ENCODE peak calls at places on chromosomes 11 and 22, in five cellular contexts. One of them, this sample, is unnamed.

GRCh38 chr11:67345949-67346819 is 7.2 kb downstream of the POLD4 start:
- DNase-seq in K562: no peak
- DNase-seq in MM.1S: peak; percentile 49
- DNase-seq in GM23248: peak; percentile 88
- DNase-seq in fibroblast of lung: peak; percentile 66
- DNase-seq in this sample: peak; percentile 60

GRCh38 chr22:35921777-35922176 is 106.8 kb downstream of the RBFOX2 start:
- DNase-seq in MM.1S: peak; percentile 75
- DNase-seq in GM23248: peak; percentile 95
- DNase-seq in fibroblast of lung: peak; percentile 93
- DNase-seq in K562: peak; percentile 13
- DNase-seq in this sample: peak; percentile 93

GRCh38 chr22:50621491-50621880 is 6.5 kb downstream of the ARSA start:
- DNase-seq in GM23248: no peak
- DNase-seq in MM.1S: peak; percentile 38
- DNase-seq in fibroblast of lung: no peak
- DNase-seq in K562: no peak
- DNase-seq in this sample: no peak

GRCh38 chr11:22792497-22792896 is 37.1 kb downstream of the SVIP start:
- DNase-seq in MM.1S: no peak
- DNase-seq in fibroblast of lung: peak; percentile 45
- DNase-seq in GM23248: peak; percentile 83
- DNase-seq in K562: peak; percentile 21
- DNase-seq in this sample: peak; percentile 52

GRCh38 chr11:62885137-62885536 is 4.4 kb downstream of the SLC3A2 start:
- DNase-seq in GM23248: no peak
- DNase-seq in K562: no peak
- DNase-seq in fibroblast of lung: no peak
- DNase-seq in MM.1S: no peak
- DNase-seq in this sample: no peak

GRCh38 chr22:50676661-50677492 is 4.3 kb downstream of the SHANK3 start:
- DNase-seq in fibroblast of lung: no peak
- DNase-seq in MM.1S: no peak
- DNase-seq in GM23248: no peak
- DNase-seq in K562: no peak
- DNase-seq in this sample: no peak

GRCh38 chr11:76224461-76225121 is 18.3 kb upstream of the WNT11 start:
- DNase-seq in K562: no peak
- DNase-seq in GM23248: no peak
- DNase-seq in fibroblast of lung: no peak
- DNase-seq in MM.1S: no peak
- DNase-seq in this sample: no peak

GRCh38 chr11:34165786-34166557 is 60.5 kb downstream of the NAT10 start:
- DNase-seq in MM.1S: no peak
- DNase-seq in GM23248: peak; percentile 35
- DNase-seq in K562: peak; percentile 49
- DNase-seq in fibroblast of lung: no peak
- DNase-seq in this sample: no peak

GRCh38 chr11:82848829-82849228 is 51.4 kb downstream of the PRCP start:
- DNase-seq in GM23248: no peak
- DNase-seq in MM.1S: no peak
- DNase-seq in fibroblast of lung: no peak
- DNase-seq in K562: no peak
- DNase-seq in this sample: no peak

GRCh38 chr11:85685820-85686459 is at the start of gene CCDC89:
- DNase-seq in GM23248: peak; percentile 98
- DNase-seq in fibroblast of lung: peak; percentile 99
- DNase-seq in MM.1S: no peak
- DNase-seq in K562: no peak
- DNase-seq in this sample: peak; percentile 79

GRCh38 chr11:45043755-45044475 is 93.2 kb upstream of the TP53I11 start:
- DNase-seq in GM23248: no peak
- DNase-seq in K562: no peak
- DNase-seq in MM.1S: no peak
- DNase-seq in fibroblast of lung: no peak
- DNase-seq in this sample: no peak

GRCh38 chr22:38713921-38714320 is 8.2 kb downstream of the GTPBP1 start:
- DNase-seq in K562: no peak
- DNase-seq in MM.1S: no peak
- DNase-seq in fibroblast of lung: no peak
- DNase-seq in GM23248: no peak
- DNase-seq in this sample: no peak

GRCh38 chr11:59944761-59945160 is 6.5 kb downstream of the OOSP1 start:
- DNase-seq in GM23248: no peak
- DNase-seq in MM.1S: no peak
- DNase-seq in K562: no peak
- DNase-seq in fibroblast of lung: no peak
- DNase-seq in this sample: no peak

GRCh38 chr11:63764201-63764711 is 4.3 kb downstream of the ZFTA start:
- DNase-seq in fibroblast of lung: no peak
- DNase-seq in MM.1S: no peak
- DNase-seq in K562: no peak
- DNase-seq in GM23248: no peak
- DNase-seq in this sample: no peak

GRCh38 chr22:44972363-44973083 is 37.3 kb downstream of the PHF21B start:
- DNase-seq in GM23248: no peak
- DNase-seq in MM.1S: no peak
- DNase-seq in fibroblast of lung: no peak
- DNase-seq in K562: no peak
- DNase-seq in this sample: no peak

GRCh38 chr22:50529416-50530279 is at the start of gene TYMP:
- DNase-seq in K562: no peak
- DNase-seq in GM23248: peak; percentile 82
- DNase-seq in MM.1S: no peak
- DNase-seq in fibroblast of lung: no peak
- DNase-seq in this sample: no peak

GRCh38 chr11:131934006-131934405 is 563.6 kb downstream of the NTM start:
- DNase-seq in K562: no peak
- DNase-seq in fibroblast of lung: no peak
- DNase-seq in GM23248: no peak
- DNase-seq in MM.1S: no peak
- DNase-seq in this sample: no peak

GRCh38 chr11:27485930-27486773 is 13.6 kb upstream of the LGR4 start:
- DNase-seq in fibroblast of lung: peak; percentile 76
- DNase-seq in GM23248: peak; percentile 67
- DNase-seq in MM.1S: peak; percentile 60
- DNase-seq in K562: peak; percentile 44
- DNase-seq in this sample: peak; percentile 93

GRCh38 chr11:9461760-9462134 is 935 bp downstream of the ZNF143 start:
- DNase-seq in K562: no peak
- DNase-seq in GM23248: peak; percentile 47
- DNase-seq in fibroblast of lung: peak; percentile 38
- DNase-seq in MM.1S: peak; percentile 41
- DNase-seq in this sample: no peak

GRCh38 chr22:37426532-37427127 is 649 bp downstream of the ELFN2 start:
- DNase-seq in K562: no peak
- DNase-seq in GM23248: no peak
- DNase-seq in MM.1S: no peak
- DNase-seq in fibroblast of lung: no peak
- DNase-seq in this sample: no peak

GRCh38 chr11:104943561-104943960 is 24.8 kb downstream of the CASP4 start:
- DNase-seq in K562: no peak
- DNase-seq in fibroblast of lung: no peak
- DNase-seq in MM.1S: no peak
- DNase-seq in GM23248: no peak
- DNase-seq in this sample: no peak

GRCh38 chr11:131957891-131958290 is 587.5 kb downstream of the NTM start:
- DNase-seq in fibroblast of lung: no peak
- DNase-seq in GM23248: no peak
- DNase-seq in MM.1S: no peak
- DNase-seq in K562: no peak
- DNase-seq in this sample: peak; percentile 52

GRCh38 chr11:108895579-108896480 is 231.0 kb downstream of the DDX10 start:
- DNase-seq in MM.1S: no peak
- DNase-seq in GM23248: peak; percentile 65
- DNase-seq in K562: no peak
- DNase-seq in fibroblast of lung: peak; percentile 37
- DNase-seq in this sample: peak; percentile 95

GRCh38 chr11:94623120-94623735 is 56.1 kb downstream of the PIWIL4 start:
- DNase-seq in GM23248: peak; percentile 74
- DNase-seq in K562: peak; percentile 66
- DNase-seq in MM.1S: peak; percentile 68
- DNase-seq in fibroblast of lung: peak; percentile 79
- DNase-seq in this sample: peak; percentile 90

GRCh38 chr11:126549273-126549585 is 193.7 kb downstream of the ST3GAL4 start:
- DNase-seq in K562: no peak
- DNase-seq in fibroblast of lung: no peak
- DNase-seq in GM23248: no peak
- DNase-seq in MM.1S: no peak
- DNase-seq in this sample: no peak

GRCh38 chr11:59208956-59209355 is 3.8 kb downstream of the MPEG1 start:
- DNase-seq in K562: no peak
- DNase-seq in MM.1S: no peak
- DNase-seq in GM23248: peak; percentile 65
- DNase-seq in fibroblast of lung: no peak
- DNase-seq in this sample: no peak

GRCh38 chr11:827146-827860 is 416 bp upstream of the CRACR2B start:
- DNase-seq in MM.1S: peak; percentile 60
- DNase-seq in K562: peak; percentile 55
- DNase-seq in GM23248: no peak
- DNase-seq in fibroblast of lung: no peak
- DNase-seq in this sample: no peak

GRCh38 chr11:117604349-117604995 is 192.5 kb downstream of the DSCAML1 start:
- DNase-seq in fibroblast of lung: peak; percentile 4
- DNase-seq in GM23248: peak; percentile 17
- DNase-seq in MM.1S: no peak
- DNase-seq in K562: no peak
- DNase-seq in this sample: no peak

GRCh38 chr11:1564535-1565172 is 7.4 kb downstream of the DUSP8 start:
- DNase-seq in MM.1S: peak; percentile 20
- DNase-seq in fibroblast of lung: peak; percentile 89
- DNase-seq in K562: peak; percentile 94
- DNase-seq in GM23248: peak; percentile 72
- DNase-seq in this sample: peak; percentile 65

GRCh38 chr22:19756288-19757128 is 4.1 kb upstream of the TBX1 start:
- DNase-seq in GM23248: peak; percentile 61
- DNase-seq in MM.1S: peak; percentile 69
- DNase-seq in K562: peak; percentile 99
- DNase-seq in fibroblast of lung: no peak
- DNase-seq in this sample: peak; percentile 40

GRCh38 chr11:8283510-8284272 is 20.0 kb upstream of the LMO1 start:
- DNase-seq in K562: peak; percentile 26
- DNase-seq in GM23248: peak; percentile 16
- DNase-seq in fibroblast of lung: no peak
- DNase-seq in MM.1S: no peak
- DNase-seq in this sample: no peak

GRCh38 chr11:69775163-69775755 is at the start of gene FGF4:
- DNase-seq in K562: no peak
- DNase-seq in fibroblast of lung: no peak
- DNase-seq in GM23248: no peak
- DNase-seq in MM.1S: no peak
- DNase-seq in this sample: no peak
- TF ChIP-seq EZH2 in K562: no peak
- TF ChIP-seq EZH2 in fibroblast of lung: no peak
- TF ChIP-seq EZH2 in GM23248: peak; percentile 75
- TF ChIP-seq EZH2 in MM.1S: no peak
- TF ChIP-seq EZH2 in this sample: peak; percentile 16

GRCh38 chr11:88508808-88509581 is 171.5 kb upstream of the CTSC start:
- DNase-seq in fibroblast of lung: peak; percentile 23
- DNase-seq in MM.1S: no peak
- DNase-seq in K562: no peak
- DNase-seq in GM23248: peak; percentile 56
- DNase-seq in this sample: no peak

GRCh38 chr11:88507771-88508557 is 170.4 kb upstream of the CTSC start:
- DNase-seq in GM23248: no peak
- DNase-seq in K562: no peak
- DNase-seq in fibroblast of lung: no peak
- DNase-seq in MM.1S: no peak
- DNase-seq in this sample: no peak

GRCh38 chr11:88508558-88508807 is 170.9 kb upstream of the CTSC start:
- DNase-seq in MM.1S: no peak
- DNase-seq in K562: no peak
- DNase-seq in GM23248: no peak
- DNase-seq in fibroblast of lung: no peak
- DNase-seq in this sample: no peak
- TF ChIP-seq EZH2 in MM.1S: no peak
- TF ChIP-seq EZH2 in K562: no peak
- TF ChIP-seq EZH2 in GM23248: no peak
- TF ChIP-seq EZH2 in fibroblast of lung: no peak
- TF ChIP-seq EZH2 in this sample: no peak

DNA sequence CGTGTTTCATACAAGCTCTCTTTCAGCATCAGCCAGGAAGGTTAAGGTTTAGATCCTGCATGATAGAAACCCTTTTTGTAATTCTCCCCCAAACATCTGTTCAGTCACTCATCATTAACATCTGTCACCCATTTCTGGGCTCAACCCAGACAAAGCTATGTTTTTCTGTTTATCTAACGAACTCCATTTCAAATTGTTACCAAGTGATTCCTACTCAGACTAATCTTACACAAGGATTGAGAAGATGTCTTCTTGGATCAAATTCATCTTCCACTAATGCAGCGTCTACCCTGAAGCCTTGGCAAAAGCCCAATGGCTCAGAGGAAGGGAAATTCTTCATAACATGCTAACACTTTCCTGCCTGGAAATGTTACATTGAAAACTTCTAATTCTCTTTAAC is 58.7 kb downstream of the FZD4 start:
- DNase-seq in GM23248: peak; percentile 77
- DNase-seq in fibroblast of lung: peak; percentile 70
- DNase-seq in K562: no peak
- DNase-seq in MM.1S: no peak
- DNase-seq in this sample: peak; percentile 17
- TF ChIP-seq EZH2 in GM23248: no peak
- TF ChIP-seq EZH2 in fibroblast of lung: no peak
- TF ChIP-seq EZH2 in K562: no peak
- TF ChIP-seq EZH2 in MM.1S: no peak
- TF ChIP-seq EZH2 in this sample: no peak

GRCh38 chr22:27152883-27153282 is 495.5 kb downstream of the MIAT start:
- DNase-seq in K562: no peak
- DNase-seq in fibroblast of lung: no peak
- DNase-seq in GM23248: no peak
- DNase-seq in MM.1S: no peak
- DNase-seq in this sample: no peak
- TF ChIP-seq EZH2 in K562: no peak
- TF ChIP-seq EZH2 in fibroblast of lung: no peak
- TF ChIP-seq EZH2 in GM23248: no peak
- TF ChIP-seq EZH2 in MM.1S: no peak
- TF ChIP-seq EZH2 in this sample: no peak